ENCODE peak calls at places on chromosomes 11 and 22, in five cellular contexts. Q is small intestine, A is PC-9, D is tibial artery, O is astrocyte of the cerebellum. C is an unnamed sample.

GRCh38 chr11:27120211-27120610 is 79.6 kb downstream of the BBOX1 start:
- DNase-seq in Q (no peak), A (no peak), D (no peak), O (no peak), C (no peak)

GRCh38 chr22:32324505-32325415 is 32.9 kb upstream of the RFPL3 start:
- DNase-seq in Q (no peak), A (no peak), D (no peak), O (no peak), C (no peak)

GRCh38 chr11:128482512-128483191 is 104.7 kb downstream of the ETS1 start:
- DNase-seq in Q (no peak), A (no peak), D (peak), O (peak), C (no peak)

GRCh38 chr22:28075260-28075981 is 156.4 kb upstream of the PITPNB start:
- DNase-seq in Q (peak), A (peak), D (peak), O (peak), C (peak)

GRCh38 chr22:44671742-44672141 is 30.3 kb upstream of the PRR5 start:
- DNase-seq in Q (peak), A (no peak), D (no peak), O (no peak), C (peak)

GRCh38 chr11:106082096-106082495 is 4.6 kb downstream of the AASDHPPT start:
- DNase-seq in Q (no peak), A (no peak), D (no peak), O (no peak), C (no peak)

GRCh38 chr11:12318791-12319733 is 58.3 kb upstream of the PARVA start:
- DNase-seq in Q (peak), A (no peak), D (no peak), O (peak), C (no peak)

GRCh38 chr11:134224710-134225662 is 515 bp downstream of the VPS26B start:
- DNase-seq in Q (peak), A (peak), D (peak), O (no peak), C (no peak)

GRCh38 chr22:35551549-35552177 is 11.0 kb downstream of the RASD2 start:
- DNase-seq in Q (no peak), A (no peak), D (no peak), O (no peak), C (no peak)

GRCh38 chr11:118084247-118084646 is 2.5 kb downstream of the SMIM35 start:
- DNase-seq in Q (peak), A (no peak), D (no peak), O (no peak), C (no peak)

GRCh38 chr11:8230178-8230859 is 33.4 kb downstream of the LMO1 start:
- DNase-seq in Q (no peak), A (no peak), D (no peak), O (no peak), C (no peak)

GRCh38 chr11:8230921-8231847 is 32.5 kb downstream of the LMO1 start:
- DNase-seq in Q (no peak), A (no peak), D (no peak), O (no peak), C (no peak)

GRCh38 chr11:8232414-8232813 is 31.3 kb downstream of the LMO1 start:
- DNase-seq in Q (no peak), A (no peak), D (no peak), O (no peak), C (no peak)

GRCh38 chr11:8232849-8233606 is 30.6 kb downstream of the LMO1 start:
- DNase-seq in Q (no peak), A (no peak), D (no peak), O (no peak), C (no peak)

DNA sequence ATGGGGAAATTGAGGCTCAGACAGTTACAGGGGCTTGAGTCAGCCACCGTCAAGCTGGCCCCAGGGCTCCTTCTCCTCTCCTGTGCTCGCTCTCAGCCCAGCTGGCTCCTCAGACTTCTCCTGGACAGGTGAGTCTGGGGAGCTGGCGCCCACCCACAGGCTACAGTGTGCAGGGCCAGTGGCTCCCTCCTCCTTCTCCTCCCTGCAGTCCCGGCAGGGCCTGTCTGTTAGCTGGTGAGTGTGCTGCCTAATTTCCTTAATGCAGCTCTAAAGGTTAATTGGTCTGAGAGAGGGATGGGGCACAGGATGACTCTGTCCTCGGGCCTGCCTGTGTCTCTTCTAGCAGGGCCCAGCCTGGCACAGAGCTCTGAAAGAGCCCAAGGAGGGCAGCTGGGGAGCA is 31.7 kb downstream of the LMO1 start:
- DNase-seq in Q (no peak), A (no peak), D (no peak), O (no peak), C (no peak)
- H3K4me3 ChIP-seq in Q (no peak), A (no peak), D (no peak), O (no peak), C (no peak)

GRCh38 chr11:65790104-65790901 is 3.4 kb downstream of the OVOL1 start:
- DNase-seq in Q (peak), A (no peak), D (no peak), O (no peak), C (no peak)

GRCh38 chr11:65793144-65793581 is 6.3 kb downstream of the OVOL1 start:
- DNase-seq in Q (peak), A (peak), D (no peak), O (no peak), C (no peak)

GRCh38 chr11:65792456-65792855 is 5.6 kb downstream of the OVOL1 start:
- DNase-seq in Q (no peak), A (peak), D (no peak), O (no peak), C (no peak)

GRCh38 chr11:65790902-65791650 is 4.2 kb downstream of the OVOL1 start:
- DNase-seq in Q (no peak), A (no peak), D (no peak), O (no peak), C (no peak)

GRCh38 chr11:65791719-65792213 is 4.9 kb downstream of the OVOL1 start:
- DNase-seq in Q (peak), A (peak), D (no peak), O (no peak), C (no peak)
- H3K4me3 ChIP-seq in Q (peak), A (peak), D (no peak), O (no peak), C (no peak)

DNA sequence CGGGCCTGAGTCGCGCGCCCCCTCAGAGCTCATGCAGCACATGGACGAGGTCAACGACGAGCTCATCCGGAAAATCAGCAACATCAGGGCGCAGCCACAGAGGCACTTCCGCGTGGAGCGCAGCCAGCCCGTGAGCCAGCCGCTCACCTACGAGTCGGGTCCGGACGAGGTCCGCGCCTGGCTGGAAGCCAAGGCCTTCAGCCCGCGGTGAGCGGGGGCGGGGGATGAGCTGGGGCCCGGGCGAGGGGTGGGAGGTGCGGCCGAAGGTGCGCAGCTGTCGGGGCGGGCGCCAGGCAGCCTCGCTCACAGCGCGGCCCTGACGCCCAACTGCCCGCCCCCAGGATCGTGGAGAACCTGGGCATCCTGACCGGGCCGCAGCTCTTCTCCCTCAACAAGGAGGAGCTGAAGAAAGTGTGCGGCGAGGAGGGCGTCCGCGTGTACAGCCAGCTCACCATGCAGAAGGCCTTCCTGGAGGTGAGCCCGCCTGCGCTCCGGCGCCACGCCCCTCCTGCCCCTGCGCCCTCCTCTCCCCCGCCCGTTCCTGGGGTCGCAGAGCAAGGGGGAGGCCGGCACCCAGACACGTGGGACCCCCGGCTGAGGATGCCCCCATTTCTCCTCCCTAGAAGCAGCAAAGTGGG is 20.4 kb downstream of the EPS8L2 start:
- DNase-seq in Q (peak), A (peak), D (no peak), O (no peak), C (no peak)
- H3K4me3 ChIP-seq in Q (peak), A (peak), D (peak), O (no peak), C (no peak)

GRCh38 chr11:8913961-8914660 is 3.1 kb downstream of the AKIP1 start:
- DNase-seq in Q (peak), A (no peak), D (no peak), O (no peak), C (no peak)
- H3K4me3 ChIP-seq in Q (no peak), A (no peak), D (peak), O (no peak), C (no peak)

GRCh38 chr22:46736705-46737104 is 1.3 kb downstream of the CERK start:
- DNase-seq in Q (no peak), A (no peak), D (no peak), O (no peak), C (no peak)
- H3K4me3 ChIP-seq in Q (peak), A (peak), D (peak), O (peak), C (peak)

GRCh38 chr11:2697871-2698270 is 1.9 kb downstream of the KCNQ1OT1 start:
- DNase-seq in Q (no peak), A (no peak), D (no peak), O (no peak), C (no peak)
- H3K4me3 ChIP-seq in Q (peak), A (peak), D (peak), O (peak), C (peak)

GRCh38 chr11:65778901-65779668 is 1.7 kb downstream of the AP5B1 start:
- DNase-seq in Q (no peak), A (no peak), D (no peak), O (no peak), C (no peak)
- H3K4me3 ChIP-seq in Q (peak), A (peak), D (peak), O (peak), C (peak)